ENCODE peak calls at places on chromosomes 1 and 21, in nine cellular contexts. W, H, E, C, X, D, V, J and Z are unnamed samples.

GRCh38 chr1:101166583-101167120 is 70.2 kb upstream of the S1PR1 start:
- DNase-seq in W (no peak), H (no peak), E (no peak), C (no peak), X (no peak), D (no peak), V (no peak), J (no peak), Z (no peak)

GRCh38 chr1:79945391-79945790 is 938.9 kb upstream of the ADGRL4 start:
- DNase-seq in W (no peak), H (no peak), E (no peak), C (no peak), X (no peak), D (no peak), V (no peak), J (no peak), Z (no peak)

GRCh38 chr1:3656450-3657095 is 4.3 kb downstream of the TP73 start:
- DNase-seq in W (no peak), H (no peak), E (no peak), C (peak; percentile 22), X (no peak), D (no peak), V (no peak), J (no peak), Z (no peak)

GRCh38 chr1:201633811-201634210 is 94.9 kb downstream of the NAV1 start:
- DNase-seq in W (no peak), H (no peak), E (no peak), C (no peak), X (no peak), D (no peak), V (no peak), J (no peak), Z (peak; percentile 43)

GRCh38 chr1:3672971-3673361 is 20.6 kb downstream of the TP73 start:
- DNase-seq in W (no peak), H (peak; percentile 22), E (no peak), C (no peak), X (no peak), D (no peak), V (no peak), J (no peak), Z (no peak)

GRCh38 chr1:162383516-162383915 is 2.0 kb downstream of the C1orf226 start:
- DNase-seq in W (no peak), H (no peak), E (no peak), C (no peak), X (no peak), D (no peak), V (no peak), J (no peak), Z (no peak)

GRCh38 chr1:53945433-53946251 is at the start of gene IFT25:
- DNase-seq in W (peak; percentile 98), H (peak; percentile 96), E (peak; percentile 98), C (peak; percentile 99), X (peak; percentile 96), D (peak; percentile 100), V (peak; percentile 94), J (peak; percentile 100), Z (peak; percentile 97)

GRCh38 chr1:184773762-184774320 is 19.2 kb upstream of the EDEM3 start:
- DNase-seq in W (no peak), H (no peak), E (peak; percentile 80), C (no peak), X (no peak), D (no peak), V (no peak), J (no peak), Z (no peak)

GRCh38 chr1:15696956-15697521 is 12.9 kb downstream of the PLEKHM2 start:
- DNase-seq in W (no peak), H (no peak), E (no peak), C (no peak), X (no peak), D (no peak), V (no peak), J (no peak), Z (no peak)

GRCh38 chr1:88009916-88010315 is 674.2 kb upstream of the PKN2 start:
- DNase-seq in W (no peak), H (no peak), E (no peak), C (no peak), X (no peak), D (no peak), V (no peak), J (no peak), Z (no peak)

GRCh38 chr1:18901952-18902522 is 318 bp downstream of the ALDH4A1 start:
- DNase-seq in W (no peak), H (no peak), E (no peak), C (no peak), X (no peak), D (no peak), V (no peak), J (no peak), Z (no peak)

GRCh38 chr1:147167361-147167760 is 4.9 kb downstream of the PRKAB2 start:
- DNase-seq in W (no peak), H (no peak), E (no peak), C (no peak), X (no peak), D (no peak), V (peak; percentile 60), J (no peak), Z (no peak)

GRCh38 chr1:76942549-76942948 is 75.3 kb downstream of the ST6GALNAC5 start:
- DNase-seq in W (no peak), H (no peak), E (no peak), C (no peak), X (no peak), D (no peak), V (no peak), J (no peak), Z (no peak)

GRCh38 chr1:35633526-35633925 is 7.8 kb downstream of the PSMB2 start:
- DNase-seq in W (no peak), H (no peak), E (no peak), C (no peak), X (no peak), D (no peak), V (no peak), J (no peak), Z (no peak)

DNA sequence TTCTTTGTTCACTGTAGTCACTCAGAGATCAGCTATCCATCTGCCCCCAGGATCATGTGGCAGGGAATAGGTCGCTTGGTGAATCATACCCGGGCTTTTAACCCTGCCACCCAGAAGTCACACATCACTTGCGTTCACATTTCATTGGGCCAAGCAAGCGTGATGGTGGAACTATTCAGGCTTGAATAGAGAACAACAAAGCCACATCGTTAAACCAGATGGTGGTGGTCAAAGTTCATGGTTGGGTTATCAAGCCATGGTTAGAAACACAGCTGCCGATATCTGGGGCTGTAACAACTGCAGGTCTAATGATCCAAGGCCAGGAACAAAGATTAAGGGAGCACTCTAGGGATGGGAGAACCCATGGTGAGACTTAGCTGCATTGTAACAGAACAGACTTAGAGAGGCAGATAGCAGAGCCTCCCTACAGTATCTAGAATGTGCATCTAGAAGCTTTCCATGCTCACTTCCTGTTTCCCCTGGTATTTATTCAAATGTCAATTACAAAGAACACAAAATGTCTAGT is 40.0 kb upstream of the PTPRC start:
- DNase-seq in W (no peak), H (no peak), E (no peak), C (no peak), X (no peak), D (no peak), V (no peak), J (no peak), Z (no peak)
- TF ChIP-seq POLR2A in W (no peak), H (no peak), E (no peak), C (no peak), X (no peak), D (no peak), V (no peak), J (no peak), Z (no peak)

GRCh38 chr1:203410117-203410900 is 59.4 kb upstream of the FMOD start:
- DNase-seq in W (peak; percentile 51), H (no peak), E (no peak), C (no peak), X (no peak), D (peak; percentile 62), V (no peak), J (no peak), Z (no peak)
- H3K4me3 ChIP-seq in W (no peak overlapping the region), H (no peak overlapping the region), E (no peak overlapping the region), C (no peak overlapping the region), X (no peak overlapping the region), D (no peak overlapping the region), V (no peak overlapping the region), J (no peak overlapping the region), Z (no peak overlapping the region)

DNA sequence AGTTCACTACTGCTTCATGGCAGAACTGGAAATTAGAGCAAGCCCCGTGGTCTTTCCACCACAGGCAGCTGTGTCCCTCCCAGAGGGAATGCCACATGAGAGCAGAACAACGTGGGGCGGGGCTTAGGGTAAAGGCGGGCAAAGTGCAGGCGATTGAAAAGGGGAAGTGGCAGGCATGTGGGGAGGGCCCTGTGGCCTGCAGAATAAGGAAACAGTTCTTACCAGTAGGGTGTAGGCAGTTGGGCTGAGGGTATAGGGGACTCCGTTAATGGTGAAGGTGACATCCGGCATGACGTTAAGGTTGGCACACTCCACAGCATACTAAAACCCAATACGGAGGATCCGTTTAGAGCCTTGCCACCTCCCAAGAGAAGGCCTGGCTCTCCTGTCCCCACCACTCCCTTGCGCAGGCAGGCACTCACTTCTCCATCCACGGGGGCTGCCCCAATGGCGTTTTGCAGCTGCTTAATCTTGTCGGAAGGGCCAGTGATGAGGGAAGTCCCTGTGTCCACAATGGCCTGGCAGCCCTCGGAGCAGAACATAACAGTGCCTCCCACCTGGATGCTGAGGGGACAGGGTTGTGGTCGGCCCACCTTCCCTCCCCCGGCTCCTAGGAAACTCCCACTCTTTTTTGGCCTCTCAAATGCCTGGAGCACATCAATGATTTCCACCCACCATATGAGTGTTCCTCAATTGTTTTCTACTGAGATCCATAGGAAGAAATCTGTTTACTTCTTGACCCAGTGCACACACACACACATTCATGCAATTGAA is 9.1 kb upstream of the RAB7B start:
- DNase-seq in W (no peak), H (peak; percentile 70), E (peak; percentile 62), C (peak; percentile 59), X (no peak), D (no peak), V (no peak), J (no peak), Z (peak; percentile 38)
- TF ChIP-seq POLR2A in W (no peak), H (no peak), E (no peak), C (no peak), X (no peak), D (no peak), V (no peak), J (no peak), Z (no peak)

DNA sequence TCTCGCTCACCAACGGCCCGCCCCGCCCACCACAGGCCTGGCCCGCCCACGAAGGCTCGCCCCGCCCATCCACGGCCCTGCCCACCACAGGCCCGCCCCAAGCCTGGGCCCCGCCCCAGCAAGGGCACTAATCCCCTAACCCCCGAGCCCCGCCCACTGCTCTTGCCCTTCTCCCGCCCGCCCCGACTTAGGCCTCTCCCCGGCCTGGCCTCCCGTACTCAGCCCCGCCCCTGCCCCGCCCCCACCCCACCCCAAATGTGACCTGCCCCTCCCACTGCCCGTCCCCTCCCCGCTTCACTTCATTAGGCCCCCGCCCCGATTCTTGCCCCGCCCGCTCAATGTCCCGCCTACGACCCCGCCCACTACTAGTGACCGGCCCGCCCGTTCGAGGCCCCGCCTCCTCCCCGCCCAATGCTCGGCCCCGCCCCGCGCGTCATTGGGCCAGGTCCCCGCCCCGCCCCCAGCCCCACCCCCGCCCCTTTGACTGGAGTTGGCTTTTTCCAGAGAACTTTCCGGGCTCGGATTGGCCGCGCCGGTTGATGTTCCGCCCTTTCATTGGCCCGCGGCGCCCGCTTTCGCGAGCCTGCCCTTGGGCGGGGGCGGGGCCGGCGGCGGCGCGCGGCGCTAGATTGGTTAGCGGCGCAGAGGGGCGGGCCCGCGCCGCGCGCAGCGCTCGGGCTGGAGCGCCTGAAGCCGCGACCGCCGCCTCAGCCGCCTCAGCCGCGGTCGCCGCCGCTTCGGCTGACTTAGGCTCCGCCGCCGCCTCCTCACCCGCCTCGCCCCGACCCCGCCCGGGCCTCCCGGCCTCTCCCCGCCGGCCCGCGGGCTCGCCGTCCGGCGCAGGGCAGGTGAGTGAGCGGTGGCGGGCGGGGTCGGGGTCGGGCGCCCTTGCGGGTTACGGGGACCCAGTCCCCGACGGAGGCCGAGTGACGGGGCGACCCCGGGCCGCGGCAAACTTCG is at the start of gene PCBP3:
- DNase-seq in W (peak; percentile 98), H (peak; percentile 97), E (peak; percentile 96), C (peak; percentile 88), X (peak; percentile 98), D (peak; percentile 99), V (peak; percentile 93), J (peak; percentile 99), Z (peak; percentile 74)
- H3K4me3 ChIP-seq in W (peak within 1 kb of the TSS; percentile 28), H (peak within 1 kb of the TSS; percentile 37), E (no peak within 1 kb of the TSS), C (no peak within 1 kb of the TSS), X (peak within 1 kb of the TSS; percentile 43), D (peak within 1 kb of the TSS; percentile 59), V (peak within 1 kb of the TSS; percentile 55), J (peak within 1 kb of the TSS; percentile 71), Z (no peak within 1 kb of the TSS)